ENCODE peak calls at places on chromosomes 4 and X, in eight cellular contexts. C, G, L, J, N, X, I and Q are unnamed samples.

GRCh38 chr4:80361329-80361900 is 25.9 kb downstream of the CFAP299 start:
- DNase-seq in J (peak; percentile 78), C (no peak), I (no peak), X (no peak), G (no peak), L (no peak), N (no peak), Q (peak; percentile 57)

GRCh38 chr4:92969650-92970370 is 666.0 kb downstream of the GRID2 start:
- DNase-seq in L (no peak), J (no peak), N (no peak), G (no peak), I (no peak), C (no peak), X (no peak), Q (no peak)

GRCh38 chr4:152707632-152708031 is 27.8 kb upstream of the TMEM154 start:
- DNase-seq in C (no peak), G (no peak), N (no peak), I (no peak), J (no peak), L (no peak), X (no peak), Q (no peak)

GRCh38 chrX:43087825-43088224 is 309.9 kb upstream of the PPP1R2C start:
- DNase-seq in C (no peak), L (no peak), I (no peak), X (no peak), N (no peak), J (no peak), G (no peak), Q (no peak)

GRCh38 chr4:25108556-25108955 is 51.7 kb downstream of the SEPSECS start:
- DNase-seq in I (no peak), C (no peak), X (no peak), J (no peak), N (no peak), G (no peak), L (no peak), Q (no peak)

GRCh38 chr4:155802573-155802972 is 43.8 kb downstream of the GUCY1B1 start:
- DNase-seq in L (no peak), X (no peak), C (no peak), J (no peak), G (no peak), I (no peak), N (no peak), Q (no peak)

GRCh38 chr4:17316566-17316965 is 195.3 kb downstream of the QDPR start:
- DNase-seq in N (no peak), L (no peak), J (no peak), G (no peak), I (no peak), C (no peak), X (no peak), Q (no peak)

GRCh38 chr4:48698029-48698901 is 81.8 kb downstream of the FRYL start:
- DNase-seq in G (no peak), N (no peak), I (no peak), J (no peak), L (peak; percentile 67), X (no peak), C (no peak), Q (no peak)

GRCh38 chr4:12145106-12145505 is 716.4 kb upstream of the HS3ST1 start:
- DNase-seq in J (no peak), L (no peak), I (no peak), C (no peak), N (no peak), X (no peak), G (no peak), Q (no peak)

GRCh38 chr4:99657801-99658200 is at the start of gene C4orf54:
- DNase-seq in J (no peak), N (no peak), X (no peak), C (no peak), I (no peak), L (no peak), G (no peak), Q (no peak)

GRCh38 chrX:105648732-105649131 is 173.6 kb upstream of the NRK start:
- DNase-seq in C (no peak), G (no peak), X (no peak), I (no peak), L (no peak), N (no peak), J (no peak), Q (no peak)

GRCh38 chrX:153494541-153495361 is at the start of gene BGN:
- DNase-seq in C (no peak), N (no peak), J (peak; percentile 11), I (no peak), X (peak; percentile 27), G (no peak), L (no peak), Q (no peak)

GRCh38 chr4:75653845-75654503 is 19.2 kb downstream of the G3BP2 start:
- DNase-seq in I (no peak), G (no peak), J (no peak), C (no peak), L (no peak), X (no peak), N (no peak), Q (no peak)

GRCh38 chr4:78592104-78592783 is 40.7 kb downstream of the ANXA3 start:
- DNase-seq in N (no peak), X (no peak), C (no peak), G (no peak), L (no peak), J (peak; percentile 51), I (no peak), Q (peak; percentile 56)

GRCh38 chrX:33434256-33435092 is 223.1 kb upstream of the DMD start:
- DNase-seq in X (peak; percentile 4), N (no peak), C (no peak), G (peak; percentile 74), I (peak; percentile 0), J (peak; percentile 66), L (peak; percentile 43), Q (peak; percentile 88)

GRCh38 chrX:13473666-13474516 is 95.5 kb upstream of the EGFL6 start:
- DNase-seq in J (peak; percentile 28), X (no peak), L (no peak), G (peak; percentile 63), I (no peak), N (no peak), C (peak; percentile 44), Q (no peak)

GRCh38 chrX:110180928-110181310 is 137.0 kb downstream of the AMMECR1 start:
- DNase-seq in X (no peak), I (no peak), G (no peak), L (no peak), C (no peak), N (no peak), J (no peak), Q (no peak)

GRCh38 chr4:16686195-16686594 is 212.2 kb downstream of the LDB2 start:
- DNase-seq in X (no peak), N (no peak), G (no peak), I (no peak), C (no peak), J (no peak), L (no peak), Q (no peak)

GRCh38 chr4:184952522-184952921 is 65.8 kb upstream of the HELT start:
- DNase-seq in X (no peak), L (no peak), N (no peak), G (peak; percentile 32), J (no peak), C (no peak), I (no peak), Q (no peak)

GRCh38 chrX:123450217-123450616 is 266.1 kb downstream of the GRIA3 start:
- DNase-seq in G (no peak), J (peak; percentile 17), C (no peak), L (no peak), X (no peak), I (no peak), N (no peak), Q (peak; percentile 59)

GRCh38 chrX:40474205-40474626 is 106.6 kb upstream of the ATP6AP2 start:
- DNase-seq in C (no peak), I (no peak), G (no peak), L (no peak), N (no peak), X (no peak), J (no peak), Q (no peak)